ENCODE peak calls at places on chromosomes 3 and 15, in nine cellular contexts. Y, H, T, E, D, W, S, A and R are unnamed samples.

GRCh38 chr3:64150527-64151238 is 74.6 kb downstream of the PRICKLE2 start:
- DNase-seq in Y (no peak), H (no peak), T (peak; percentile 54), E (peak; percentile 29), D (no peak), W (peak; percentile 70), S (peak; percentile 67), A (no peak), R (no peak)

GRCh38 chr3:14480207-14481017 is 59.7 kb downstream of the GRIP2 start:
- DNase-seq in Y (no peak), H (no peak), T (peak; percentile 53), E (no peak), D (no peak), W (no peak), S (peak; percentile 63), A (no peak), R (no peak)

GRCh38 chr3:33218072-33218445 is 551 bp downstream of the SUSD5 start:
- DNase-seq in Y (no peak), H (no peak), T (no peak), E (no peak), D (peak; percentile 8), W (no peak), S (no peak), A (no peak), R (no peak)

GRCh38 chr15:37973856-37974255 is 39.4 kb downstream of the TMCO5A start:
- DNase-seq in Y (no peak), H (no peak), T (no peak), E (no peak), D (no peak), W (peak; percentile 23), S (no peak), A (no peak), R (no peak)

GRCh38 chr3:170585008-170585936 is 603 bp downstream of the SLC7A14 start:
- DNase-seq in Y (no peak), H (peak; percentile 28), T (peak; percentile 82), E (no peak), D (peak; percentile 53), W (no peak), S (no peak), A (peak; percentile 7), R (peak; percentile 30)

GRCh38 chr3:71016141-71016845 is 567.2 kb downstream of the FOXP1 start:
- DNase-seq in Y (no peak), H (no peak), T (no peak), E (no peak), D (no peak), W (no peak), S (no peak), A (no peak), R (no peak)

GRCh38 chr15:101615414-101615985 is 36.7 kb downstream of the TM2D3 start:
- DNase-seq in Y (no peak), H (no peak), T (no peak), E (no peak), D (no peak), W (no peak), S (no peak), A (no peak), R (no peak)

GRCh38 chr3:30720586-30721313 is 114.3 kb downstream of the TGFBR2 start:
- DNase-seq in Y (no peak), H (no peak), T (no peak), E (no peak), D (no peak), W (peak; percentile 97), S (no peak), A (no peak), R (no peak)

GRCh38 chr3:137509354-137510045 is 254.6 kb upstream of the SOX14 start:
- DNase-seq in Y (no peak), H (peak; percentile 87), T (peak; percentile 7), E (no peak), D (peak; percentile 2), W (no peak), S (no peak), A (no peak), R (no peak)

GRCh38 chr3:38210141-38210757 is 44.9 kb downstream of the OXSR1 start:
- DNase-seq in Y (no peak), H (no peak), T (no peak), E (no peak), D (no peak), W (no peak), S (no peak), A (no peak), R (peak; percentile 38)

GRCh38 chr3:180680097-180680430 is 775 bp upstream of the CCDC39 start:
- DNase-seq in Y (no peak), H (peak; percentile 60), T (peak; percentile 38), E (no peak), D (no peak), W (no peak), S (no peak), A (peak; percentile 55), R (peak; percentile 31)

GRCh38 chr3:14332392-14332791 is 70.0 kb upstream of the SLC6A6 start:
- DNase-seq in Y (no peak), H (no peak), T (no peak), E (no peak), D (no peak), W (no peak), S (no peak), A (no peak), R (no peak)

GRCh38 chr3:187130346-187131066 is 8.8 kb downstream of the RPL39L start:
- DNase-seq in Y (no peak), H (no peak), T (no peak), E (no peak), D (no peak), W (peak; percentile 65), S (no peak), A (no peak), R (peak; percentile 46)

GRCh38 chr3:52827866-52828376 is 2.6 kb downstream of the ITIH4 start:
- DNase-seq in Y (no peak), H (no peak), T (peak; percentile 53), E (no peak), D (no peak), W (no peak), S (no peak), A (peak; percentile 16), R (no peak)

GRCh38 chr3:3792391-3792790 is 6.8 kb upstream of the LRRN1 start:
- DNase-seq in Y (no peak), H (no peak), T (no peak), E (no peak), D (no peak), W (no peak), S (no peak), A (no peak), R (no peak)

GRCh38 chr3:51374456-51374855 is 10.6 kb upstream of the MANF start:
- DNase-seq in Y (no peak), H (no peak), T (no peak), E (no peak), D (no peak), W (no peak), S (no peak), A (no peak), R (no peak)

GRCh38 chr15:63016234-63016633 is 26.3 kb upstream of the TPM1 start:
- DNase-seq in Y (no peak), H (no peak), T (no peak), E (no peak), D (no peak), W (no peak), S (no peak), A (no peak), R (no peak)

GRCh38 chr15:25936004-25936403 is 72.9 kb upstream of the ATP10A start:
- DNase-seq in Y (no peak), H (no peak), T (no peak), E (no peak), D (no peak), W (peak; percentile 11), S (no peak), A (no peak), R (no peak)

GRCh38 chr3:193701896-193702644 is 109.1 kb downstream of the OPA1 start:
- DNase-seq in Y (no peak), H (no peak), T (no peak), E (no peak), D (no peak), W (peak; percentile 12), S (no peak), A (no peak), R (no peak)

GRCh38 chr3:44019736-44020135 is 221.9 kb upstream of the TOPAZ1 start:
- DNase-seq in Y (no peak), H (no peak), T (peak; percentile 62), E (no peak), D (no peak), W (no peak), S (no peak), A (no peak), R (no peak)

GRCh38 chr15:57640935-57641682 is 49.4 kb downstream of the MYZAP start:
- DNase-seq in Y (no peak), H (peak; percentile 35), T (peak; percentile 49), E (no peak), D (peak; percentile 30), W (peak; percentile 38), S (no peak), A (peak; percentile 51), R (no peak)

GRCh38 chr3:195076981-195077610 is 193.9 kb downstream of the XXYLT1 start:
- DNase-seq in Y (no peak), H (no peak), T (no peak), E (no peak), D (no peak), W (no peak), S (no peak), A (no peak), R (no peak)

GRCh38 chr15:35912196-35912595 is 366.2 kb upstream of the DPH6 start:
- DNase-seq in Y (no peak), H (no peak), T (peak; percentile 16), E (no peak), D (no peak), W (peak; percentile 50), S (no peak), A (no peak), R (no peak)
- TF ChIP-seq CTCF in Y (no peak), H (peak; percentile 8), T (peak; percentile 35), E (no peak), D (no peak), W (peak; percentile 57), S (peak; percentile 13), A (no peak), R (no peak)

GRCh38 chr15:69303337-69304175 is 4.8 kb downstream of the PAQR5 start:
- DNase-seq in Y (no peak), H (no peak), T (no peak), E (no peak), D (no peak), W (peak; percentile 17), S (no peak), A (no peak), R (no peak)
- TF ChIP-seq CTCF in Y (no peak), H (no peak), T (peak; percentile 47), E (no peak), D (no peak), W (peak; percentile 58), S (no peak), A (peak; percentile 45), R (no peak)

GRCh38 chr3:74883690-74884089 is 269.2 kb upstream of the CNTN3 start:
- DNase-seq in Y (no peak), H (peak; percentile 24), T (peak; percentile 13), E (no peak), D (no peak), W (no peak), S (no peak), A (peak; percentile 14), R (no peak)
- TF ChIP-seq CTCF in Y (no peak), H (peak; percentile 62), T (peak; percentile 54), E (no peak), D (peak; percentile 24), W (peak; percentile 24), S (no peak), A (peak; percentile 19), R (no peak)

GRCh38 chr3:136008221-136008620 is 42.7 kb downstream of the PPP2R3A start:
- DNase-seq in Y (no peak), H (no peak), T (no peak), E (no peak), D (no peak), W (peak; percentile 47), S (no peak), A (no peak), R (no peak)

GRCh38 chr3:136008732-136009456 is 43.4 kb downstream of the PPP2R3A start:
- DNase-seq in Y (no peak), H (peak; percentile 7), T (no peak), E (no peak), D (no peak), W (no peak), S (no peak), A (no peak), R (no peak)
- TF ChIP-seq CTCF in Y (no peak), H (no peak), T (no peak), E (no peak), D (no peak), W (no peak), S (no peak), A (no peak), R (no peak)